ENCODE peak calls at places on chromosomes 13 and 19, in six cellular contexts. K is NCI-H1092; U is activated CD4-positive, alpha-beta T cell treated with anti-CD3 and anti-CD28 coated beads, Interleukin-2, amount 50 U/mL, for 24 hours; A is thyroid gland; C is HS-27A; N is neural progenitor cell. S is an unnamed sample.

GRCh38 chr19:8592231-8593009 is 15.2 kb upstream of the MYO1F start:
- DNase-seq in K (no peak), U (peak; percentile 93), A (peak; percentile 75), C (peak; percentile 75), N (peak; percentile 100), S (peak; percentile 84)

GRCh38 chr13:94224670-94225069 is 254.8 kb downstream of the DCT start:
- DNase-seq in K (no peak), U (no peak), A (no peak), C (no peak), N (peak; percentile 19), S (no peak)

GRCh38 chr13:25281937-25282332 is 5.4 kb downstream of the MTMR6 start:
- DNase-seq in K (no peak), U (no peak), A (no peak), C (no peak), N (no peak), S (no peak)

GRCh38 chr19:17654993-17655392 is 33.2 kb downstream of the UNC13A start:
- DNase-seq in K (no peak), U (no peak), A (no peak), C (no peak), N (no peak), S (no peak)

GRCh38 chr13:43986395-43986794 is 106.7 kb downstream of the LACC1 start:
- DNase-seq in K (peak; percentile 42), U (no peak), A (no peak), C (no peak), N (no peak), S (no peak)

GRCh38 chr19:5141278-5141925 is 172.5 kb downstream of the KDM4B start:
- DNase-seq in K (no peak), U (no peak), A (no peak), C (no peak), N (no peak), S (no peak)

GRCh38 chr19:8333771-8334457 is 9.1 kb downstream of the KANK3 start:
- DNase-seq in K (no peak), U (no peak), A (no peak), C (no peak), N (peak; percentile 68), S (no peak)

GRCh38 chr19:30448386-30449130 is 76.4 kb downstream of the ZNF536 start:
- DNase-seq in K (no peak), U (no peak), A (peak; percentile 16), C (no peak), N (peak; percentile 19), S (no peak)

GRCh38 chr13:72728290-72728605 is 525 bp downstream of the BORA start:
- DNase-seq in K (no peak), U (no peak), A (no peak), C (no peak), N (no peak), S (no peak)

GRCh38 chr13:50644081-50644871 is 199.2 kb downstream of the DLEU7 start:
- DNase-seq in K (no peak), U (no peak), A (no peak), C (no peak), N (no peak), S (no peak)

GRCh38 chr19:10568444-10568825 is 344 bp downstream of the CDKN2D start:
- DNase-seq in K (peak; percentile 51), U (no peak), A (peak; percentile 53), C (no peak), N (no peak), S (no peak)

GRCh38 chr19:10001899-10002298 is 8.4 kb downstream of the COL5A3 start:
- DNase-seq in K (no peak), U (no peak), A (peak; percentile 11), C (no peak), N (peak; percentile 17), S (no peak)

GRCh38 chr13:102127153-102127552 is 274.7 kb downstream of the FGF14 start:
- DNase-seq in K (no peak), U (no peak), A (no peak), C (no peak), N (no peak), S (no peak)

GRCh38 chr19:12946092-12946845 is 607 bp downstream of the RAD23A start:
- DNase-seq in K (peak; percentile 42), U (no peak), A (peak; percentile 84), C (no peak), N (peak; percentile 94), S (no peak)

GRCh38 chr19:44684892-44685847 is 13.8 kb upstream of the CEACAM16 start:
- DNase-seq in K (no peak), U (no peak), A (peak; percentile 47), C (peak; percentile 83), N (peak; percentile 28), S (no peak)

GRCh38 chr13:73335226-73335625 is 276.4 kb downstream of the KLF5 start:
- DNase-seq in K (no peak), U (no peak), A (no peak), C (no peak), N (no peak), S (peak; percentile 8)

GRCh38 chr13:105573134-105573533 is 962.3 kb downstream of the EFNB2 start:
- DNase-seq in K (no peak), U (no peak), A (no peak), C (no peak), N (no peak), S (no peak)

GRCh38 chr19:38455031-38455430 is 21.5 kb downstream of the RYR1 start:
- DNase-seq in K (no peak), U (no peak), A (no peak), C (no peak), N (peak; percentile 83), S (no peak)

GRCh38 chr19:10191347-10191746 is 3.4 kb downstream of the DNMT1 start:
- DNase-seq in K (no peak), U (no peak), A (no peak), C (peak; percentile 53), N (no peak), S (no peak)

GRCh38 chr13:98598043-98598442 is 21.1 kb upstream of the STK24 start:
- DNase-seq in K (no peak), U (no peak), A (no peak), C (no peak), N (peak; percentile 38), S (no peak)

GRCh38 chr13:45315520-45316167 is 25.3 kb downstream of the TPT1 start:
- DNase-seq in K (no peak), U (no peak), A (no peak), C (no peak), N (no peak), S (no peak)

GRCh38 chr13:43054803-43055802 is 31.7 kb downstream of the DNAJC15 start:
- DNase-seq in K (no peak), U (no peak), A (peak; percentile 52), C (peak; percentile 29), N (peak; percentile 86), S (no peak)

GRCh38 chr13:68927387-68928026 is 1180.1 kb upstream of the ATXN8OS start:
- DNase-seq in K (peak; percentile 37), U (no peak), A (no peak), C (no peak), N (peak; percentile 83), S (peak; percentile 38)

GRCh38 chr19:37817180-37817911 is 38.0 kb upstream of the ZNF573 start:
- DNase-seq in K (peak; percentile 68), U (peak; percentile 10), A (peak; percentile 95), C (no peak), N (peak; percentile 87), S (no peak)

GRCh38 chr19:54470991-54471782 is 1.9 kb downstream of the CDC42EP5 start:
- DNase-seq in K (no peak), U (no peak), A (peak; percentile 22), C (no peak), N (peak; percentile 49), S (no peak)

GRCh38 chr13:110636053-110636475 is 20.7 kb downstream of the NAXD start:
- DNase-seq in K (no peak), U (no peak), A (no peak), C (no peak), N (no peak), S (no peak)

GRCh38 chr13:102327119-102327617 is 74.7 kb downstream of the FGF14 start:
- DNase-seq in K (no peak), U (no peak), A (no peak), C (no peak), N (no peak), S (no peak)

GRCh38 chr13:112900691-112901091 is 68.3 kb upstream of the MCF2L start:
- DNase-seq in K (no peak), U (no peak), A (no peak), C (no peak), N (peak; percentile 44), S (no peak)

GRCh38 chr19:41426952-41427646 is at the start of gene B3GNT8:
- DNase-seq in K (no peak), U (peak; percentile 21), A (peak; percentile 89), C (no peak), N (peak; percentile 95), S (no peak)

GRCh38 chr19:50036905-50037304 is 11.1 kb downstream of the ZNF473 start:
- DNase-seq in K (no peak), U (no peak), A (no peak), C (no peak), N (no peak), S (no peak)

GRCh38 chr13:28611654-28612131 is 47.2 kb upstream of the POMP start:
- DNase-seq in K (no peak), U (no peak), A (no peak), C (no peak), N (no peak), S (no peak)

GRCh38 chr19:54420383-54421168 is 5.3 kb downstream of the TTYH1 start:
- DNase-seq in K (no peak), U (no peak), A (no peak), C (no peak), N (peak; percentile 96), S (no peak)

GRCh38 chr19:16920816-16921529 is 32.2 kb downstream of the F2RL3 start:
- DNase-seq in K (no peak), U (no peak), A (no peak), C (peak; percentile 51), N (no peak), S (no peak)

GRCh38 chr19:52070496-52070895 is 21.9 kb upstream of the ZNF432 start:
- DNase-seq in K (no peak), U (no peak), A (no peak), C (no peak), N (no peak), S (no peak)

GRCh38 chr13:51331354-51331861 is 8.1 kb upstream of the SERPINE3 start:
- DNase-seq in K (no peak), U (no peak), A (no peak), C (no peak), N (no peak), S (no peak)

GRCh38 chr13:99465454-99465853 is 35.8 kb upstream of the TM9SF2 start:
- DNase-seq in K (peak; percentile 65), U (no peak), A (no peak), C (no peak), N (no peak), S (no peak)

GRCh38 chr13:76939215-76939614 is 9.1 kb upstream of the ACOD1 start:
- DNase-seq in K (no peak), U (no peak), A (no peak), C (no peak), N (no peak), S (no peak)

GRCh38 chr19:43690444-43690843 is 20.5 kb upstream of the PLAUR start:
- DNase-seq in K (no peak), U (no peak), A (no peak), C (no peak), N (no peak), S (no peak)

GRCh38 chr19:35767288-35768081 is 7.9 kb upstream of the ARHGAP33 start:
- DNase-seq in K (no peak), U (no peak), A (peak; percentile 87), C (no peak), N (peak; percentile 65), S (no peak)